ENCODE peak calls at places on chromosome 10, in eight cellular contexts. R is right cardiac atrium, A is posterior cingulate gyrus, Z is NCI-H2029, H is WERI-Rb-1, Y is T follicular helper cell, W is EL, C is MCF 10A. L is an unnamed sample.

GRCh38 chr10:1486841-1487240 is 250.5 kb downstream of the ADARB2 start:
- DNase-seq in R (no peak), A (no peak), Z (no peak), H (no peak), Y (no peak), W (no peak), C (no peak), L (no peak)

GRCh38 chr10:86536294-86536861 is 14.8 kb upstream of the WAPL start:
- DNase-seq in R (peak), A (no peak), Z (no peak), H (no peak), Y (peak), W (no peak), C (no peak), L (no peak)

GRCh38 chr10:113711142-113711541 is 31.4 kb downstream of the CASP7 start:
- DNase-seq in R (no peak), A (no peak), Z (no peak), H (no peak), Y (no peak), W (no peak), C (no peak), L (no peak)

GRCh38 chr10:13658256-13658655 is 71.5 kb downstream of the PRPF18 start:
- DNase-seq in R (no peak), A (no peak), Z (no peak), H (no peak), Y (no peak), W (no peak), C (no peak), L (no peak)

GRCh38 chr10:124354411-124355382 is 64.0 kb downstream of the OAT start:
- DNase-seq in R (peak), A (peak), Z (peak), H (peak), Y (no peak), W (peak), C (no peak), L (peak)

GRCh38 chr10:128147669-128148068 is 21.4 kb upstream of the MKI67 start:
- DNase-seq in R (no peak), A (no peak), Z (no peak), H (no peak), Y (no peak), W (peak), C (peak), L (peak)

GRCh38 chr10:77297370-77297692 is 340.3 kb downstream of the KCNMA1 start:
- DNase-seq in R (no peak), A (no peak), Z (no peak), H (no peak), Y (no peak), W (peak), C (peak), L (peak)

GRCh38 chr10:103757531-103758293 is 97.7 kb downstream of the SH3PXD2A start:
- DNase-seq in R (peak), A (peak), Z (no peak), H (peak), Y (no peak), W (peak), C (peak), L (peak)

L was measured in astrocyte of the spinal cord.